ENCODE peak calls at places on chromosome 12, in nine cellular contexts. J is CD8-positive, alpha-beta T cell; T is adrenal gland; I is cardiac muscle cell; F is breast epithelium; P is Peyer's patch; W is A673; D is A549; V is body of pancreas. Z is an unnamed sample.

GRCh38 chr12:32454075-32454474 is 54.7 kb downstream of the FGD4 start:
- DNase-seq in V (no peak), F (no peak), I (peak; percentile 72), W (peak; percentile 64), J (no peak), D (peak; percentile 65), T (no peak), P (no peak), Z (no peak)

GRCh38 chr12:66441905-66442559 is 139.7 kb downstream of the HELB start:
- DNase-seq in I (no peak), V (no peak), D (no peak), W (no peak), T (no peak), P (no peak), J (no peak), F (no peak), Z (no peak)

GRCh38 chr12:109020136-109020535 is 732 bp downstream of the SVOP start:
- DNase-seq in J (no peak), P (no peak), F (no peak), T (no peak), I (no peak), W (no peak), V (no peak), D (no peak), Z (no peak)

GRCh38 chr12:100927825-100928224 is 133.2 kb downstream of the ANO4 start:
- DNase-seq in I (no peak), D (no peak), J (no peak), W (no peak), T (no peak), F (no peak), P (no peak), V (no peak), Z (no peak)

GRCh38 chr12:32399373-32400113 is at the start of gene FGD4:
- DNase-seq in P (peak; percentile 96), I (peak; percentile 91), F (peak; percentile 88), W (peak; percentile 91), T (peak; percentile 88), D (peak; percentile 91), J (peak; percentile 7), V (peak; percentile 95), Z (peak; percentile 8)

GRCh38 chr12:83156800-83157199 is 470.1 kb downstream of the TMTC2 start:
- DNase-seq in J (no peak), T (no peak), F (no peak), V (no peak), W (no peak), P (no peak), D (no peak), I (no peak), Z (no peak)

GRCh38 chr12:89280833-89281533 is 71.3 kb downstream of the DUSP6 start:
- DNase-seq in J (no peak), F (no peak), V (no peak), I (peak; percentile 30), W (peak; percentile 93), D (no peak), P (no peak), T (no peak), Z (no peak)

GRCh38 chr12:25151476-25151875 is 43.5 kb downstream of the DNAI7 start:
- DNase-seq in V (peak; percentile 16), P (no peak), D (peak; percentile 80), W (peak; percentile 58), I (peak; percentile 95), F (no peak), J (no peak), T (peak; percentile 21), Z (no peak)

GRCh38 chr12:53502331-53502730 is 1.2 kb downstream of the TARBP2 start:
- DNase-seq in V (no peak), P (no peak), J (no peak), I (peak; percentile 90), F (no peak), W (peak; percentile 74), T (no peak), D (no peak), Z (no peak)
- H3K27ac ChIP-seq in V (peak overlapping the region; percentile 99), P (no peak overlapping the region), J (no peak overlapping the region), I (peak overlapping the region; percentile 97), F (peak overlapping the region; percentile 99), W (peak overlapping the region; percentile 98), T (peak overlapping the region; percentile 99), D (peak overlapping the region; percentile 96), Z (no peak overlapping the region)

DNA sequence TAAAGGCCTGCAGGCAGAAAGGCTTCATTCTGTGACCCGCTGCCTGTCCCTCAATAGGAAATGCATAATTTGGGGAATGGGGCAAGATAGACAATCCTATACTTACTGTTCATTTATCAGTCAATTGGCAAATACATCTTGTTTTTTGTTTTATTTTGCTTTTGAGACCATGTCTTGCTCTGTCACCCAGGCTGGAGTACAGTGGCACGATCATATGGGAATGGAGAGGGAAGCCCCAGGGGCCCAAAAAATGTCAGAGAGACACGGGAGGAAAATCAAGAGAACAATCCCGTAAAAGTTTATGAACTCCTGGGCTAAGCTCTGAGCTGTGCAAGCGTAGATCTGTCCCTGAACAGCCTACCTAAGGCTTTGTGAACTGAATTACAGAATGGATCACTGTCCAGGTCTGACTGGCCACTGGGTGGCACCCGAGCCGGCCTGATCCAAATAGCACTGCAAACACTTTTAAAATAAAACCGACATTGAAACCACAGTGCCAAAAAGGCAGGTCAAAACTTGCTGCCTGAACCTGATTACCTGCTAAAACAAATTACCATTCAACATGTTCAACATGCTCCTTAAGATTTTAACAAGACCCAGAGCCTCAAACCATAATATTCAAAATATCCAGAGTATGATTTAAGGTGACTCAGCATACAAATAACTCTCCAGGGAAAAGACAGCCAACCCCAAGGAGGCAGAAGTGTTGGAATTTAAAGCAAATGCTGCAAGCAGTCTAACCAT is 11.8 kb downstream of the COPS7A start:
- DNase-seq in J (no peak), T (peak; percentile 71), D (peak; percentile 77), P (peak; percentile 75), F (peak; percentile 70), I (peak; percentile 72), W (peak; percentile 63), V (peak; percentile 69), Z (no peak)
- TF ChIP-seq CTCF in J (no peak), T (peak; percentile 51), D (peak; percentile 90), P (peak; percentile 76), F (peak; percentile 40), I (peak; percentile 83), W (peak; percentile 82), V (peak; percentile 73), Z (peak; percentile 58)

DNA sequence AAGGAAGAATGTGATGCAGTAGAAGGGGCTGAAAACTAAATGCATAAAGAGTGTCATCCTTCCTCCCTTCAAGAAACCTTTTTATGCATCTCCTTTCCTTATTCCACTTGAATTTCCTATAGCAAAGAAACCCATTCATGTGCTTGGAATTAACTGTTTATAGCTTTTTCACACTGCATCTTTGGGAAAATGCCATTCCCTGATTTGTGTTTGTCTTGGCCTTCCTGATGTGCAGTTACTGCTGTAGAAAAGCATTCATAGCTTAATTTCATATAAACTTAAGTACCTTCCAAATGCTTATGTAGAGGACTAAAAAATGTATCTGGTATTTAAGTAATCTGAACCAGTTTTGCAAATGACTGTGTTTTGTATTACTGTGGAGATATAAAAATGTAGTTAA is 61.8 kb downstream of the SDR9C7 start:
- DNase-seq in P (no peak), V (no peak), W (no peak), J (no peak), F (no peak), T (no peak), D (no peak), I (no peak), Z (no peak)
- H3K9me3 ChIP-seq in P (no peaks in the 10 kb centered on the region), V (no peaks in the 10 kb centered on the region), W (peaks cover 1% of the 10 kb centered on the region), J (no peaks in the 10 kb centered on the region), F (no peaks in the 10 kb centered on the region), T (no peaks in the 10 kb centered on the region), D (peaks cover 10% of the 10 kb centered on the region), I (no peaks in the 10 kb centered on the region), Z (no peaks in the 10 kb centered on the region)

DNA sequence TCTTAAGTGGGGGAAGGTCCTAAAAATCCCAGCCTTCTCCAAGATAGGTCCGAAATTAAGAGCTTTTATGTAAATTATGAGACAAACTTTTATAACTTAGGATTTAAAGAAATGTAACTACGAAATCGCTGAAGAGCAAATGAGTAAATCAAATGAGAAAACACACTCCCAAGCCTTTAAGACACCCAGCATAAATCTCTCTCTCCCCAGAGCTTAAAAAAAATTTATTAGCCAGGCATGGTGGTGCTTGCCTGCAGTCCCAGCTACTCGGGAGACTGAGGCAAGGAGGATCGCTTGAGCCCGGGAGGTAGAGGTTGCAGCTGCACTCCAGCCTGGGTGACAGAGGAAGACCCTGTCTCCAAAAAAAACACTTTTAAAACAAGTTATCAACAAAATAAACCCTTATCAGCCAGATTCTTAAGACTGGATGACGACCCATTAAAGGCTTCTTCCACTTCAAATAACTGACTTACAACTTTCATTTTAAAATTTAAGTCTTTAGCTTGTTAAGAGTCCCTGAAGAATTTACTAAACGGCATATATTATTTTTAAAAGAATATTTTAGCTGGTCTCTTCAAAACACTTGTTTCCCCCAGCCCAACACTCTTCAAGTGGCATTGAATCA is 3.2 kb downstream of the PTGES3 start:
- DNase-seq in D (peak; percentile 25), I (no peak), T (no peak), F (peak; percentile 19), J (no peak), P (peak; percentile 45), W (peak; percentile 47), V (no peak), Z (no peak)
- H3K27ac ChIP-seq in D (peak overlapping the region; percentile 63), I (peak overlapping the region; percentile 10), T (peak overlapping the region; percentile 100), F (peak overlapping the region; percentile 73), J (peak overlapping the region; percentile 97), P (peak overlapping the region; percentile 99), W (peak overlapping the region; percentile 100), V (peak overlapping the region; percentile 80), Z (peak overlapping the region; percentile 57)

GRCh38 chr12:48712209-48712608 is 4.3 kb downstream of the CCNT1 start:
- DNase-seq in I (no peak), W (no peak), F (no peak), P (no peak), D (no peak), T (no peak), J (no peak), V (no peak), Z (no peak)

GRCh38 chr12:48716168-48716492 is 377 bp downstream of the CCNT1 start:
- DNase-seq in T (no peak), W (no peak), J (no peak), F (no peak), P (no peak), I (no peak), V (no peak), D (no peak), Z (no peak)

GRCh38 chr12:48717252-48717695 is 767 bp upstream of the CCNT1 start:
- DNase-seq in J (no peak), I (peak; percentile 15), P (no peak), W (peak; percentile 8), F (no peak), D (peak; percentile 27), V (no peak), T (no peak), Z (no peak)

GRCh38 chr12:48716493-48717251 is at the start of gene CCNT1:
- DNase-seq in I (peak; percentile 100), F (peak; percentile 99), V (peak; percentile 98), D (peak; percentile 100), J (peak; percentile 96), P (peak; percentile 99), T (peak; percentile 98), W (peak; percentile 100), Z (peak; percentile 95)
- TF ChIP-seq CTCF in I (no peak), F (peak; percentile 65), V (peak; percentile 62), D (no peak), J (no peak), P (peak; percentile 56), T (no peak), W (no peak), Z (no peak)

GRCh38 chr12:106581543-106582263 is 1.1 kb upstream of the RFX4 start:
- DNase-seq in I (peak; percentile 44), F (no peak), W (no peak), V (peak; percentile 27), P (no peak), T (no peak), D (no peak), J (no peak), Z (no peak)
- H3K9me3 ChIP-seq in I (no peaks in the 10 kb centered on the region), F (no peaks in the 10 kb centered on the region), W (no peaks in the 10 kb centered on the region), V (no peaks in the 10 kb centered on the region), P (no peaks in the 10 kb centered on the region), T (no peaks in the 10 kb centered on the region), D (no peaks in the 10 kb centered on the region), J (no peaks in the 10 kb centered on the region), Z (no peaks in the 10 kb centered on the region)